ENCODE peak calls at places on chromosomes 1 and 21, in seven cellular contexts. X is progenitor cell of endocrine pancreas; Y is fibroblast of lung; O is cardiac muscle cell; P is mesothelial cell of epicardium; U is CD4-positive, alpha-beta T cell; J is transverse colon. K is an unnamed sample.

GRCh38 chr21:19523731-19524130 is 1120.1 kb upstream of the TMPRSS15 start:
- DNase-seq in X (no peak), Y (no peak), O (no peak), P (no peak), U (no peak), J (no peak), K (no peak)

GRCh38 chr1:25197982-25198681 is 34.2 kb downstream of the SYF2 start:
- DNase-seq in X (no peak), Y (no peak), O (no peak), P (no peak), U (no peak), J (peak), K (no peak)

GRCh38 chr1:218850367-218850766 is 323.3 kb upstream of the LYPLAL1 start:
- DNase-seq in X (no peak), Y (peak), O (no peak), P (no peak), U (no peak), J (no peak), K (no peak)

GRCh38 chr1:118346940-118347339 is 161.9 kb upstream of the SPAG17 start:
- DNase-seq in X (no peak), Y (no peak), O (no peak), P (no peak), U (no peak), J (no peak), K (no peak)

GRCh38 chr1:188668083-188668482 is 1809.6 kb downstream of the BRINP3 start:
- DNase-seq in X (no peak), Y (no peak), O (no peak), P (no peak), U (no peak), J (no peak), K (no peak)

GRCh38 chr1:192805832-192806323 is 3.0 kb upstream of the RGS2 start:
- DNase-seq in X (no peak), Y (peak), O (no peak), P (no peak), U (no peak), J (no peak), K (peak)

GRCh38 chr21:23162213-23162946 is 2164.2 kb downstream of the NCAM2 start:
- DNase-seq in X (no peak), Y (no peak), O (no peak), P (no peak), U (no peak), J (no peak), K (no peak)

GRCh38 chr1:116067564-116067887 is 43.7 kb upstream of the MAB21L3 start:
- DNase-seq in X (no peak), Y (peak), O (no peak), P (no peak), U (no peak), J (no peak), K (peak)

GRCh38 chr1:24683713-24684162 is 40.6 kb downstream of the SRRM1 start:
- DNase-seq in X (no peak), Y (peak), O (no peak), P (no peak), U (no peak), J (no peak), K (peak)

GRCh38 chr1:195637474-195637873 is 970.8 kb downstream of the KCNT2 start:
- DNase-seq in X (no peak), Y (no peak), O (no peak), P (no peak), U (no peak), J (no peak), K (no peak)

GRCh38 chr1:173914366-173914871 is 2.7 kb downstream of the SERPINC1 start:
- DNase-seq in X (no peak), Y (no peak), O (peak), P (no peak), U (no peak), J (peak), K (no peak)
- TF ChIP-seq CTCF in X (peak), Y (peak), O (peak), P (peak), U (peak), J (peak), K (peak)

GRCh38 chr1:42730988-42731387 is 9.0 kb downstream of the CLDN19 start:
- DNase-seq in X (no peak), Y (no peak), O (no peak), P (no peak), U (peak), J (peak), K (no peak)
- TF ChIP-seq CTCF in X (no peak), Y (no peak), O (no peak), P (no peak), U (no peak), J (peak), K (no peak)

DNA sequence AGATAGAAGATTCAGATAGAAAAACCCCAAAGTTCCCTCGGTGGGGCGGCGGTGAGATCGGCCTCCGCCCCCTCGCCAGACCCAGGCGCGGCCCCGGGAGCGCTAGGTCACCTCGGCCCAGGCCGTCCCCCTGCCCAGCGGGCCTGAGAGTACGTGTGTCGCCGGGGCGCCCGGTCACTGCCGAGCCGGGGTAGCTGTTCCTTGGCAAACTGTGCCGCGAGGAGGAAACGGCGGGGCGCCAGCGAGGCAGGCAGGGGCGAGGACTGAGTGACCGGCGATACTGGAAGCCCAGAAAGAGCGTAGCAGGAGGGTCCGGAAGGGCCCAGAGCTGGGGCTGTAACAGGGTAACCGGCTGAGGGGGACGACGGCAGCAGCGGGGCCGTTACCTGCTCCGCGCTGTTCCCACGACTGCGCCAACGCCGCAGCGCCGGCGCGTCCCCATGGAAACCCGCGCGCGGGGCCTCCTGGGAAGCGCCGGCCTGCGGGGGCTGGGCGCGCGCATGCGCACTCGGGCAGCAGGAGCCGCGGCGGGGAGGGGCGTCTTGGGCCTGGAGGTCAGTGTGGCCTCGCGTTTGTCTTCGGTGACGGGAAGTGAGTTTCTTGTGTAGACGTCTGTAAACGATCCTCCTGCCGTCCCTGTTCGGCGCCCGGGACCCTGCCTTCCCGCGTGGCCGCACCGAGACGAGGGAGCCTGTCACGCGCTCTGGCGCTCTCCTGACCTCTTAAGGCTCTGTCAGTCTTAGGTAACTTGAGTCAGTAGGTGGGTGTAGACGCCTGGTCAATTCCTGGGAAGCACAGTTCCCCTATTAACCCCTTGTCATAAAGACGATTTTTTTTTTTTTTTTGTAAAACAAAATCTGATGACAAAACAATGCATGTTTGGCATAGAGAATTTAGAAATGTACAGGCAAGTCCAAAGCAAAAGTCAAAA is at the start of gene LCA5L:
- DNase-seq in X (peak), Y (peak), O (peak), P (peak), U (peak), J (peak), K (peak)
- TF ChIP-seq CTCF in X (peak), Y (no peak), O (no peak), P (no peak), U (no peak), J (no peak), K (peak)

GRCh38 chr1:36705629-36706028 is 222.9 kb upstream of the CSF3R start:
- DNase-seq in X (no peak), Y (no peak), O (no peak), P (no peak), U (no peak), J (no peak), K (no peak)
- TF ChIP-seq CTCF in X (no peak), Y (no peak), O (no peak), P (no peak), U (no peak), J (no peak), K (no peak)

DNA sequence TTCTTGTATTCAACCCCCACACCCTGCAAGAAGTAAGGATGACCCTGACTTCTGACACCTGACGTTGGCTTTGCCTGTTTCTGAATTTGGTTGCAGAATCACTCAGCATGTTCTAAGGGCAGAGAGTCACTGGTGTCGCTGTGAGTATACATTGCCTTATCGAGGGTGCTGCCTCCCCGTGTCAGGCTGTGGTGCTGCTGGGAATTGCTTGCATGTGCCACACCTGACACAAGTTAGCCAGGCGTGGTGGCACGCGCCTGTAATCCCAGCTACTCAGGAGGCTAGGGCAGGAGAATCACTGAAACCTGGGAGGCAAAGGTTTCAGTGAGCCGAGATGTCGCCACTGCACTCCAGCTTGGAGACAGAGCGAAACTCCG is 45.9 kb downstream of the WDR4 start:
- DNase-seq in X (no peak), Y (no peak), O (peak), P (peak), U (peak), J (peak), K (no peak)
- TF ChIP-seq CTCF in X (peak), Y (no peak), O (no peak), P (no peak), U (peak), J (peak), K (no peak)

GRCh38 chr1:3775498-3776230 is 3.1 kb downstream of the SMIM1 start:
- DNase-seq in X (no peak), Y (peak), O (peak), P (no peak), U (peak), J (peak), K (peak)
- TF ChIP-seq CTCF in X (peak), Y (no peak), O (peak), P (no peak), U (peak), J (peak), K (no peak)

GRCh38 chr1:175797576-175797975 is 54.2 kb upstream of the TNR start:
- DNase-seq in X (no peak), Y (no peak), O (no peak), P (no peak), U (no peak), J (no peak), K (no peak)

GRCh38 chr1:175803413-175803812 is 60.0 kb upstream of the TNR start:
- DNase-seq in X (no peak), Y (no peak), O (no peak), P (no peak), U (no peak), J (no peak), K (no peak)

GRCh38 chr1:175804556-175804955 is 61.2 kb upstream of the TNR start:
- DNase-seq in X (no peak), Y (no peak), O (no peak), P (no peak), U (no peak), J (no peak), K (no peak)

GRCh38 chr1:175801979-175802378 is 58.6 kb upstream of the TNR start:
- DNase-seq in X (no peak), Y (no peak), O (no peak), P (no peak), U (no peak), J (no peak), K (no peak)

DNA sequence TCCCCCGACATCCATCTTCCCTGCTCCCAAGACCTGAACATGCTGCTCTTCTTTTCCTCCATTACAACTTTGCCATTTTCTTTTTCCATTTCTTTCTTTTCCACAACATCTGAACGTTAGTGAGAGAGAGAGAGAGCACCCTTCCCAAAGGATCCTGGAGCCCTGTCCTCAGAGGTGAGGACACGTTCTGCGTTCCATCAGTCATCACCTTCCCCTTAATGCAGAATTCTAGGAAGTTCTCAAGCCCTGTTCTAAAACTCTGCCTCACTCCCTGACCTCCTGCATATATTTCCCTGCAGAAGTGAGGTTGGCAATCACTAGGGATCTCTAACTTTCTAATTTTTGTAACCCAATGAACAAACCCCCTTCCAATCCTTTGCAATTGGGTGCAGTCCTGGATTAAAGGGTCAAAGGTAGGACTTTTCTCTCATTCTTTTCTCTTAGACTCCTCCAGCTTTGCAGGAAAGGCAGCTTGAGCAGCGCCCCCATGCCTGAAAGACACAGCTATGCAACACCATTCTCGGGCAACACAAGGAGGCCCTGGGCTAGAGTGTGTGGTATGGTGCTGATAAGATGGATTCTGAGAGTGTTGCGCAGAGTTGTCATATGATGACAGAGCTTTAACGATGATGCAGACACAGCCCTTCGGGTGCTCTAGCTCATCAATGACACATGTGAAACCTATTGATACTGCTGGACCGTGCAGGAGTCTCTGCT is 59.2 kb upstream of the TNR start:
- DNase-seq in X (no peak), Y (no peak), O (peak), P (no peak), U (no peak), J (no peak), K (no peak)
- TF ChIP-seq CTCF in X (no peak), Y (no peak), O (no peak), P (no peak), U (no peak), J (no peak), K (no peak)

GRCh38 chr1:41661428-41662060 is 177.1 kb upstream of the EDN2 start:
- DNase-seq in X (no peak), Y (peak), O (no peak), P (no peak), U (no peak), J (no peak), K (no peak)
- TF ChIP-seq CTCF in X (no peak), Y (no peak), O (no peak), P (no peak), U (no peak), J (no peak), K (no peak)

DNA sequence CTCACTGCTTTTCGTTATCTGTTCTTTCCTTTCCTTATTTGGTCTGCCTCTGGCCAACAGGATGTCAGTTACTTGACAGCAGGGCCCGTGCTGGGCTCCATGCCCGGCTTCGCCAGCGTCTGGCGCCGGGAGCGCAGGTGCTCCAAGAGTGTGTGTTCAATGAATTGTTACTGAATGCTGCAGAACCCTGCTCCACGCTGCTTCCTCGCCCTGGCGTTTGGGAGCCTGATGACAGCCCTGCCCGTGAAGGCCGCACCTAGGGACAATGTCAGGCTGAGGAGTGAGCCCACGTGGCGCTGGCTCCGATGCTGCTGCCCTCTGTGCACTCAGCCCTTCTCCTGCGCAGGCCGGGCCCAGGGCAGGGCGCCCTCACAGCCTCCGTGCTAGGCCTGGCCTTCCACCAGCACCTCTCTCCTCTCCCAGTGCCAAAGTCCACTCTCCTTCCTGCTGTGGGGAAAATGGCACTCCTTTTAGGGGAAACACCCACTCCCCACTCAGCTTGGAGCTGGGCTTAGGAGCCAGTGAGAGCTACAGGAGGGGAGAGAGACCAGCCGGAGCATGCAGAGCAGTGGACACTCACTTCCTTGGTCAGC is 51.4 kb downstream of the ACBD3 start:
- DNase-seq in X (no peak), Y (peak), O (no peak), P (no peak), U (no peak), J (peak), K (no peak)
- TF ChIP-seq CTCF in X (no peak), Y (no peak), O (no peak), P (no peak), U (no peak), J (no peak), K (no peak)

K was measured in AG09319.